ENCODE peak calls at places on chromosomes 1 and 21, in seven cellular contexts. One of them, this sample, is unnamed.

GRCh38 chr1:221880182-221880581 is 138.3 kb upstream of the DUSP10 start:
- DNase-seq in Peyer's patch: no peak
- DNase-seq in foreskin fibroblast: peak; percentile 52
- DNase-seq in cardiac fibroblast: no peak
- DNase-seq in BJ: no peak
- DNase-seq in psoas muscle: no peak
- DNase-seq in left ventricle myocardium inferior: no peak
- DNase-seq in this sample: no peak

GRCh38 chr1:33624991-33625870 is 152.8 kb downstream of the ZSCAN20 start:
- DNase-seq in psoas muscle: no peak
- DNase-seq in left ventricle myocardium inferior: no peak
- DNase-seq in cardiac fibroblast: no peak
- DNase-seq in BJ: no peak
- DNase-seq in foreskin fibroblast: no peak
- DNase-seq in Peyer's patch: no peak
- DNase-seq in this sample: no peak

GRCh38 chr1:11471473-11471872 is 7.5 kb upstream of the DISP3 start:
- DNase-seq in foreskin fibroblast: peak; percentile 10
- DNase-seq in left ventricle myocardium inferior: no peak
- DNase-seq in Peyer's patch: no peak
- DNase-seq in BJ: no peak
- DNase-seq in psoas muscle: no peak
- DNase-seq in cardiac fibroblast: no peak
- DNase-seq in this sample: no peak

GRCh38 chr21:29506947-29507346 is 208.2 kb downstream of the BACH1 start:
- DNase-seq in foreskin fibroblast: peak; percentile 11
- DNase-seq in cardiac fibroblast: no peak
- DNase-seq in Peyer's patch: no peak
- DNase-seq in left ventricle myocardium inferior: no peak
- DNase-seq in BJ: no peak
- DNase-seq in psoas muscle: no peak
- DNase-seq in this sample: no peak

GRCh38 chr1:115507916-115508315 is 133.9 kb upstream of the VANGL1 start:
- DNase-seq in foreskin fibroblast: no peak
- DNase-seq in cardiac fibroblast: peak; percentile 66
- DNase-seq in left ventricle myocardium inferior: no peak
- DNase-seq in psoas muscle: no peak
- DNase-seq in BJ: no peak
- DNase-seq in Peyer's patch: no peak
- DNase-seq in this sample: peak; percentile 10

GRCh38 chr1:51664412-51665240 is 47.7 kb downstream of the OSBPL9 start:
- DNase-seq in foreskin fibroblast: no peak
- DNase-seq in BJ: no peak
- DNase-seq in Peyer's patch: no peak
- DNase-seq in left ventricle myocardium inferior: no peak
- DNase-seq in cardiac fibroblast: no peak
- DNase-seq in psoas muscle: no peak
- DNase-seq in this sample: no peak

GRCh38 chr1:218374972-218375371 is 29.8 kb downstream of the TGFB2 start:
- DNase-seq in cardiac fibroblast: no peak
- DNase-seq in BJ: no peak
- DNase-seq in psoas muscle: no peak
- DNase-seq in Peyer's patch: no peak
- DNase-seq in foreskin fibroblast: peak; percentile 50
- DNase-seq in left ventricle myocardium inferior: no peak
- DNase-seq in this sample: peak; percentile 77

GRCh38 chr1:8377382-8377928 is 59.5 kb downstream of the SLC45A1 start:
- DNase-seq in BJ: no peak
- DNase-seq in cardiac fibroblast: no peak
- DNase-seq in psoas muscle: no peak
- DNase-seq in Peyer's patch: no peak
- DNase-seq in left ventricle myocardium inferior: no peak
- DNase-seq in foreskin fibroblast: no peak
- DNase-seq in this sample: no peak

GRCh38 chr1:230067871-230068814 is 1.1 kb downstream of the GALNT2 start:
- DNase-seq in psoas muscle: peak; percentile 54
- DNase-seq in foreskin fibroblast: peak; percentile 68
- DNase-seq in BJ: no peak
- DNase-seq in left ventricle myocardium inferior: peak; percentile 41
- DNase-seq in Peyer's patch: peak; percentile 22
- DNase-seq in cardiac fibroblast: no peak
- DNase-seq in this sample: no peak

GRCh38 chr1:182608850-182609610 is 4.8 kb upstream of the RGS16 start:
- DNase-seq in psoas muscle: no peak
- DNase-seq in foreskin fibroblast: peak; percentile 41
- DNase-seq in cardiac fibroblast: peak; percentile 53
- DNase-seq in left ventricle myocardium inferior: no peak
- DNase-seq in Peyer's patch: no peak
- DNase-seq in BJ: no peak
- DNase-seq in this sample: no peak

GRCh38 chr1:62180649-62181048 is 14.0 kb upstream of the L1TD1 start:
- DNase-seq in BJ: no peak
- DNase-seq in Peyer's patch: no peak
- DNase-seq in left ventricle myocardium inferior: no peak
- DNase-seq in cardiac fibroblast: no peak
- DNase-seq in psoas muscle: no peak
- DNase-seq in foreskin fibroblast: no peak
- DNase-seq in this sample: no peak

GRCh38 chr1:246367046-246367445 is 140.0 kb downstream of the SMYD3 start:
- DNase-seq in BJ: no peak
- DNase-seq in cardiac fibroblast: peak; percentile 25
- DNase-seq in left ventricle myocardium inferior: no peak
- DNase-seq in psoas muscle: no peak
- DNase-seq in Peyer's patch: no peak
- DNase-seq in foreskin fibroblast: no peak
- DNase-seq in this sample: no peak

GRCh38 chr1:203671808-203672207 is 45.2 kb downstream of the ATP2B4 start:
- DNase-seq in BJ: no peak
- DNase-seq in cardiac fibroblast: no peak
- DNase-seq in Peyer's patch: no peak
- DNase-seq in left ventricle myocardium inferior: no peak
- DNase-seq in foreskin fibroblast: no peak
- DNase-seq in psoas muscle: no peak
- DNase-seq in this sample: no peak
- TF ChIP-seq CTCF in BJ: no peak
- TF ChIP-seq CTCF in cardiac fibroblast: no peak
- TF ChIP-seq CTCF in Peyer's patch: no peak
- TF ChIP-seq CTCF in left ventricle myocardium inferior: no peak
- TF ChIP-seq CTCF in foreskin fibroblast: no peak
- TF ChIP-seq CTCF in psoas muscle: no peak
- TF ChIP-seq CTCF in this sample: no peak

DNA sequence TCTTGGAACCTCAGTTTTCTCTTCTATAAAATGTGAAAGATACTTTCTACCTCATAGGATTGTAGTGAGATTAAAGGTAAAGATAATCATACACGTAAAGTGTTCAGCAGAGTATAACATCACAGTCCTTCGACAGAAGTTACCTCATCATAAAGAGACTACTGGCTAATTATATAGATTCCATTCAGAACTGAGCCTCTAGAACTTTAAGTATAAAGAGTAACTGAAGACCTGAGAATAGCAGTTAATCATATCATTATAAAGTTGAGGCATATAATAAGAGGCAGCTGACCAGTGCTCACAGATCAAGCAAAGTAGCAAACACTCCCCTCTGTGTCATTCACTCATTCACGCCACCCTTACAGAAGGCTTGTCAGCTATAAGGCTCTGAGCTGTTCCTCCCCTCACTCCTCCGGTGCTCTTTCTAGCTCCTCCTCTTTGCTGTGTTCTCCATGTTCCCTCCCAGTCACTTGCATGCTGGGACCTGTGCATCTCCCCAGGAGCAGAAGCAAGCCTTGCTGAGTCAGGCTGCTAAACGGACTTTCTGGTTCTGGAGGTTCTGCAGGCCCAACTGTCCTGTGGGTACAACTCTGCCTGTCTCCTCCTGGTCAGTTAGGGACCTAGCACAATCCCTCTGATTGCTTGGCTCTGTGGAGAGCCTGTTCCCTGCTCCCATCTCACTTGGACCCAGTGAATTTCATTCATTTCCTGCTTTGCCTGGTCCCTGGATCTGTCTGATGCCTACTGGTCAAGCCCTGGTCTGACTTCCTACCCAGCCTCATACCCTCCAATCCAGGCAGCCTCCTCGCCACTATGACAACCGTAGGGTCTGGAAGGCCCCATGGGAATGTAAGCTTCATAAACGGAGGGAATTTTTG is 28.3 kb upstream of the LY9 start:
- DNase-seq in BJ: no peak
- DNase-seq in psoas muscle: no peak
- DNase-seq in left ventricle myocardium inferior: no peak
- DNase-seq in cardiac fibroblast: no peak
- DNase-seq in Peyer's patch: no peak
- DNase-seq in foreskin fibroblast: no peak
- DNase-seq in this sample: no peak
- H3K4me3 ChIP-seq in BJ: no peak overlapping the region
- H3K4me3 ChIP-seq in psoas muscle: no peak overlapping the region
- H3K4me3 ChIP-seq in left ventricle myocardium inferior: peak overlapping the region; percentile 11
- H3K4me3 ChIP-seq in cardiac fibroblast: no peak overlapping the region
- H3K4me3 ChIP-seq in Peyer's patch: no peak overlapping the region
- H3K4me3 ChIP-seq in foreskin fibroblast: no peak overlapping the region
- H3K4me3 ChIP-seq in this sample: no peak overlapping the region

GRCh38 chr21:44927587-44928461 is 7.1 kb upstream of the ITGB2 start:
- DNase-seq in Peyer's patch: peak; percentile 86
- DNase-seq in foreskin fibroblast: peak; percentile 71
- DNase-seq in cardiac fibroblast: peak; percentile 56
- DNase-seq in BJ: no peak
- DNase-seq in psoas muscle: peak; percentile 44
- DNase-seq in left ventricle myocardium inferior: peak; percentile 46
- DNase-seq in this sample: no peak
- TF ChIP-seq CTCF in Peyer's patch: no peak
- TF ChIP-seq CTCF in foreskin fibroblast: no peak
- TF ChIP-seq CTCF in cardiac fibroblast: peak; percentile 28
- TF ChIP-seq CTCF in BJ: peak; percentile 24
- TF ChIP-seq CTCF in psoas muscle: no peak
- TF ChIP-seq CTCF in left ventricle myocardium inferior: no peak
- TF ChIP-seq CTCF in this sample: peak; percentile 11

GRCh38 chr1:201504799-201505504 is 2.0 kb downstream of the CSRP1 start:
- DNase-seq in cardiac fibroblast: no peak
- DNase-seq in BJ: no peak
- DNase-seq in left ventricle myocardium inferior: no peak
- DNase-seq in psoas muscle: no peak
- DNase-seq in foreskin fibroblast: no peak
- DNase-seq in Peyer's patch: no peak
- DNase-seq in this sample: no peak

GRCh38 chr1:201501812-201502510 is 5.0 kb downstream of the CSRP1 start:
- DNase-seq in left ventricle myocardium inferior: no peak
- DNase-seq in Peyer's patch: no peak
- DNase-seq in BJ: no peak
- DNase-seq in psoas muscle: no peak
- DNase-seq in cardiac fibroblast: no peak
- DNase-seq in foreskin fibroblast: no peak
- DNase-seq in this sample: no peak

GRCh38 chr1:201502511-201502857 is 4.4 kb downstream of the CSRP1 start:
- DNase-seq in foreskin fibroblast: no peak
- DNase-seq in cardiac fibroblast: no peak
- DNase-seq in BJ: no peak
- DNase-seq in left ventricle myocardium inferior: no peak
- DNase-seq in psoas muscle: no peak
- DNase-seq in Peyer's patch: no peak
- DNase-seq in this sample: no peak

GRCh38 chr1:201504179-201504631 is 2.7 kb downstream of the CSRP1 start:
- DNase-seq in Peyer's patch: no peak
- DNase-seq in foreskin fibroblast: peak; percentile 34
- DNase-seq in psoas muscle: no peak
- DNase-seq in BJ: no peak
- DNase-seq in left ventricle myocardium inferior: no peak
- DNase-seq in cardiac fibroblast: peak; percentile 58
- DNase-seq in this sample: no peak

DNA sequence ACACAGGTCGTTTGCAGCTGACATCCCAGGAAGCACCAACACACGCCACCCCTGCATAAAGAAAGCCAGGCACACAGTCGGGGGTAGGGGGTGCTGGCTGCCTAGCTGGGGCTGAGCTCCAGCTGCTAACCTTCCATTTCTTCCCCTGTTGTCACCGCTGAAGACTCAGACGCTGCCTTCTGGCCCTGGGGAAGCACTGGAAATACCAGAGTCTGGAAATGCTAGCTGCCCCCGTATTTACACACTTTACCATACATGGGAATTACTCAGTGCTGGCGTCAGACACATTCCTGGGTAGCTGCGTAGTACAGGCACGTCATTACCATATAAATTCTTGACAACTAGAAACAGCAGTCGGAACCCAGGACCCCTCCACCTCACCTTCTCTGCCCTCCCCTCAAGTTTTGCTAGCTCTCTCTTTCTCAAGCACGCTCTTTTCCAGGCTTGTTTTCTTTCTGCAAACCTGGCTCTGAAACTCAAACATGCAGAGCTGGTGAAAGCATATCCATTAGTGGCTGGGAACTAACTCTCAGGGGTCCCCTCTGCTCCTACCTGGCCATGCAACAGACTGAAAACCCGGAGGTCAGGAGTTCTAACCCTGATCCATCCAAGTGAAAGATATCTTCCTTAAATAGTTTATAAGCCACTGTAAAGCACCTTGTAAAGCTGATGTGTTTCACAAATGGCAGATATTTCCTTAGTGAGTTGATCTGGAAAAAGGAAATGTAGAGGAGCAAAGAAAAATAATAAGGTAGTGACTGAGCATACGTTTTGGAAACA is 3.3 kb downstream of the CSRP1 start:
- DNase-seq in left ventricle myocardium inferior: no peak
- DNase-seq in cardiac fibroblast: peak; percentile 98
- DNase-seq in BJ: peak; percentile 94
- DNase-seq in foreskin fibroblast: peak; percentile 94
- DNase-seq in psoas muscle: no peak
- DNase-seq in Peyer's patch: no peak
- DNase-seq in this sample: peak; percentile 93
- H3K4me3 ChIP-seq in left ventricle myocardium inferior: peak overlapping the region; percentile 18
- H3K4me3 ChIP-seq in cardiac fibroblast: peak overlapping the region; percentile 79
- H3K4me3 ChIP-seq in BJ: peak overlapping the region; percentile 27
- H3K4me3 ChIP-seq in foreskin fibroblast: peak overlapping the region; percentile 18
- H3K4me3 ChIP-seq in psoas muscle: peak overlapping the region; percentile 80
- H3K4me3 ChIP-seq in Peyer's patch: no peak overlapping the region
- H3K4me3 ChIP-seq in this sample: no peak overlapping the region

GRCh38 chr1:32619701-32620485 is 30.5 kb downstream of the ZBTB8OS start:
- DNase-seq in cardiac fibroblast: peak; percentile 55
- DNase-seq in foreskin fibroblast: peak; percentile 44
- DNase-seq in left ventricle myocardium inferior: no peak
- DNase-seq in Peyer's patch: no peak
- DNase-seq in BJ: no peak
- DNase-seq in psoas muscle: no peak
- DNase-seq in this sample: no peak
- TF ChIP-seq CTCF in cardiac fibroblast: peak; percentile 10
- TF ChIP-seq CTCF in foreskin fibroblast: no peak
- TF ChIP-seq CTCF in left ventricle myocardium inferior: peak; percentile 18
- TF ChIP-seq CTCF in Peyer's patch: peak; percentile 10
- TF ChIP-seq CTCF in BJ: no peak
- TF ChIP-seq CTCF in psoas muscle: no peak
- TF ChIP-seq CTCF in this sample: peak; percentile 29